ENCODE peak calls at places on chromosomes 1 and 21, in four cellular contexts. C is hepatocyte, R is PC-3, X is endothelial cell of umbilical vein. O is an unnamed sample.

GRCh38 chr1:109714661-109715372 is 2.8 kb downstream of the GSTM5 start:
- DNase-seq in X (no peak), C (no peak), R (no peak), O (no peak)

GRCh38 chr1:219990782-219991510 is 55.4 kb downstream of the EPRS1 start:
- DNase-seq in R (peak), C (peak), X (peak), O (peak)

GRCh38 chr1:9371951-9372350 is 79.3 kb downstream of the SPSB1 start:
- DNase-seq in C (no peak), X (no peak), R (no peak), O (no peak)

GRCh38 chr1:112716133-112716720 is 1.1 kb upstream of the PPM1J start:
- DNase-seq in X (peak), C (peak), R (peak), O (peak)

GRCh38 chr1:88608139-88608943 is 75.7 kb upstream of the PKN2 start:
- DNase-seq in C (peak), R (peak), X (peak), O (peak)

GRCh38 chr1:47647327-47647845 is 209.5 kb downstream of the FOXD2 start:
- DNase-seq in R (no peak), C (no peak), X (no peak), O (no peak)

GRCh38 chr1:28519946-28520725 is 14.3 kb downstream of the RCC1 start:
- DNase-seq in R (no peak), C (no peak), X (no peak), O (no peak)

GRCh38 chr1:36099681-36100341 is 11.1 kb downstream of the ADPRS start:
- DNase-seq in R (peak), C (peak), X (peak), O (peak)

GRCh38 chr21:39022901-39023693 is 160.2 kb downstream of the PSMG1 start:
- DNase-seq in R (no peak), X (no peak), C (no peak), O (peak)

GRCh38 chr1:237736372-237737029 is 154.2 kb downstream of the ZP4 start:
- DNase-seq in C (peak), X (no peak), R (peak), O (no peak)

GRCh38 chr1:65423884-65424655 is 3.6 kb downstream of the LEPR start:
- DNase-seq in X (peak), R (peak), C (peak), O (peak)

DNA sequence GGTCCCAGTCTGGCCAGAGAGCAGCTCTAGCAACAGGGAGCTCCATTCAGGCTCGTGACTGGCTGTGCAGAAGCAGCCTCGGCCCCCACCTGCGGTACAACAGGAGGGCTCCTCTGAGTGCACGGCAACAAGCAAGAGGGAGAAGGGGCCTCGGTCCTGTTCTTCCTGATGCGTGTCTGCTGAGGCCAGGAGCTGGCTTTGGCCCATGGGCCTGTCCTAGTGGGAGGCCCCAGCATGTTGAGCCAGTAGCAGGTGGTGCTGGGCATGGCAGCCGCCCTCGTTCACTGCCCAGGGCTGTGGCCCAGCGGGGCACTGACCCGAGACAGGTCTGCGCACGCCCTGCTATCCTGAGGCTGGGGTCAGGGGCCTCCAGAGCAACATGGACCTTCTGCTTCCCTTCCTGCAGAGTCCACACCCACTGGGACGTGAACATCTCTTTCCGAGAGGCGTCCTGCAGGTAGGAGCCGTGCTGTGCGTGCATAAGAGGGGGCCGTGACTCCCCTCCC is 7.0 kb downstream of the SAMD11 start:
- DNase-seq in C (no peak), X (no peak), R (no peak), O (no peak)
- TF ChIP-seq EZH2 in C (no peak), X (no peak), R (no peak), O (no peak)

DNA sequence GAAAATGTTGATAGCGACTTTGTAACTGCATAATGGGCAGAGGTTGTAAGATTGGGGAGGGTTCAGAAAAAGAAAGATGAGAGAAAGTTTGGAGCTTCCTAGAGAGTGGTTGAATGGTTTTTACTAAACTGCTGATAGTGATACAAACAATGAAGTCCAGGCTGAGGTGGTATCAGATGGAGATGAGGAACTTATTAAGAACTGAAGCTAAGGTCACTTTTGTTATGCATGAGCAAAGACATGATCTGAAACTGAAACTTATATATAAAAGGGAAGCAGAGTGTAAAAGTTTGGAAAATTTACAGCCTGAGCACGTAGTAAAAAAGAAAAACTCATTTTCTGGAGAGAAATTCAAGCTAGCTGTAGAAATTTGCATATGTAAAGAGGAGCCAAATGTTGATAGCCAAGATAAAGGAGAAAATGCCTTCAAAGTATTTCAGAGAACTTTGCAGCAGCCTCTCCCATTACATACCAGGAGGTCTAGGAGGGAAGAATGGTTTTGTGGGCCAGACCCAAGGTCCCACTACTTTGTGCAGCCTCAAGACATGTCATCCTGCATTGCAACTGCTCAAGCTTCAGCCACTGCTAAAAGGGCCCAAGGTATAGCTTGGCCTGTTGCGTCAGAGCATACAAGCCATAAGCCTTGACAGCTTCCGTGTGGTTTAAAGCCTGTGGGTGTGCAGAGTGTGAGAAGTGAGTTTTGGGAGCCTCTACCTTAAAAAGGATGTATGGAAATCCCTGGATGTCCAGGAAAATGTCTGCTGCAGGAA is 843.9 kb downstream of the AMY1C start:
- DNase-seq in X (no peak), R (no peak), C (no peak), O (no peak)
- H2AFZ ChIP-seq in X (no peak), R (no peak), C (no peak), O (no peak)

GRCh38 chr1:37478451-37478871 is 4.1 kb downstream of the ZC3H12A start:
- DNase-seq in R (peak), X (no peak), C (peak), O (peak)
- H3K27ac ChIP-seq in R (peak), X (peak), C (peak), O (peak)

GRCh38 chr21:37008705-37009104 is 2.2 kb downstream of the RIPPLY3 start:
- DNase-seq in C (no peak), R (no peak), X (no peak), O (no peak)

GRCh38 chr21:37006521-37007291 is at the start of gene RIPPLY3:
- DNase-seq in C (peak), R (peak), X (no peak), O (peak)

GRCh38 chr21:37006243-37006520 is 320 bp upstream of the RIPPLY3 start:
- DNase-seq in R (no peak), X (no peak), C (peak), O (no peak)

GRCh38 chr21:37009740-37010341 is 3.3 kb downstream of the RIPPLY3 start:
- DNase-seq in R (peak), X (peak), C (peak), O (peak)

GRCh38 chr21:37005548-37006242 is 807 bp upstream of the RIPPLY3 start:
- DNase-seq in C (no peak), R (no peak), X (no peak), O (no peak)
- TF ChIP-seq EZH2 in C (no peak), R (no peak), X (peak), O (peak)

GRCh38 chr1:210669951-210670350 is 341.2 kb downstream of the HHAT start:
- DNase-seq in X (no peak), C (no peak), R (no peak), O (no peak)

DNA sequence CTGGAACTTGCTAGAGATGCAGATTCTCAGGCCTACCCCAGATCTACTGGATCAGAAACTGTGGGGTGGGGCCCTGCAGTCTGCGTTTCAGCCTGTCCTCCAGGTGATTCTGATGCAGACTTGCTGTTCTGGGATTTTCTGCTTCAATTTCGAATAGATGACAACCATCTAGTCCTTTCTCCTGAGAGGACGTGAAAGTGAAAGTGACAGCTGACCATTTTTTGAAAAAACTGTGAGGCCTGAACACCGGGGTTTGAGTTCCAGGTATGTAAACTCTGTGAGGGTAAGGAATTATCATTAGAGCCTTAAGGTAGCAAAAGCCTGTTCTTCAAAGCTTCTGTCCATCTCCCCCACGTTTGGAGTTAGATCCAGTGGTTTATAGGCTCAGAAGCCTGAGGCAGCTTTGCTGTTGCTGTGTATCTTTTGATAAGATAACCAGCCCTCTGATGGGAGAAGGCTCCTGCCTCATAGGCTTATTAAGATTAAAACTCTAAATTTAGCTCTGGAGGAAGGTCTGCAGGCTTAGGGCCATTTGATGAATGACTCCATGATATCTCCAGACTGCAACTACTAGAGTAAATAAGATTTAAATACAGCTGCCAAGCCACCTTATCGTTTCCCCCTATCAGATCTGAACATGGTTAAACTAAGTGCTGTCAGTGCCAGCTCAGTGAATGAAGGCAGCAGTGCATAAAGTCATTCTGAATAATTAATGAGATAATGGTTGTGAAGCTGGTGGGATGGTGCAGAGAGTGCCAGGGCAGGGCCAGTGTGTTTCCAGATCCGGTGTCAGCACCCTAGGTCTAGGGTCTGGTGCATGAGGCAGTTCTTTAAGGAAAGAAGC is 335.2 kb downstream of the HHAT start:
- DNase-seq in C (peak), X (no peak), R (no peak), O (peak)
- H2AFZ ChIP-seq in C (no peak), X (no peak), R (no peak), O (no peak)

DNA sequence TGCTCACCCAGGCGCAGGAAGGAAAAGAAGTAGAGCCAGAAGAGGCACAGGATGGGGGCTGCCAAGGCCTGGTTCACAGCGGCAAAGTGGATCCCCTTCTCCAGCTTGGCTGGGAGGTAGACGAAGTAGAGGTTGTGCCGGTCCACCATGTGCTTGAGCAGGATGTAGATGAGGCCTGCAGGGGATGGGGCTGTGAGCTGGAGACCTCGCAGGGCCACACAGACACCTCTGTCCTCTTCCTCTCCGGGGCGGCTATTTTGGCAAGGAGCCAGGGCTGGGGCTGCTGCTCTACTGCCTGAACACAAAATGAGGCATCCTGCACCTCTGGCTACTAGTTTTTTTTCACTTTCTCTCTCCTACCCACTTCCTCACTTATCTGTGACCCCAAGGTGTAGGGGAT is 32.3 kb downstream of the TMEM63A start:
- DNase-seq in C (no peak), X (no peak), R (no peak), O (no peak)
- H3K27ac ChIP-seq in C (no peak), X (no peak), R (no peak), O (no peak)

GRCh38 chr1:156642265-156643185 is 608 bp downstream of the BCAN start:
- DNase-seq in C (no peak), X (no peak), R (no peak), O (no peak)
- TF ChIP-seq EZH2 in C (peak), X (peak), R (no peak), O (peak)

O was measured in astrocyte.